ENCODE peak calls at places on chromosomes 12 and 14, in eight cellular contexts. One of them, this sample, is unnamed.

GRCh38 chr12:3241621-3242020 is 164.4 kb downstream of the TSPAN9 start:
- DNase-seq in tibial artery: no peak
- DNase-seq in ACHN: peak
- DNase-seq in GM12891: no peak
- DNase-seq in activated CD8-positive, alpha-beta memory T cell treated with anti-CD3 and anti-CD28 coated beads, Interleukin-2, amount 50 U/mL, for 48 hours: no peak
- DNase-seq in GM23248: no peak
- DNase-seq in stromal cell of bone marrow: no peak
- DNase-seq in RWPE1: no peak
- DNase-seq in this sample: no peak

GRCh38 chr12:124152733-124153132 is 142.2 kb upstream of the RFLNA start:
- DNase-seq in tibial artery: no peak
- DNase-seq in ACHN: no peak
- DNase-seq in GM12891: no peak
- DNase-seq in activated CD8-positive, alpha-beta memory T cell treated with anti-CD3 and anti-CD28 coated beads, Interleukin-2, amount 50 U/mL, for 48 hours: no peak
- DNase-seq in GM23248: peak
- DNase-seq in stromal cell of bone marrow: no peak
- DNase-seq in RWPE1: no peak
- DNase-seq in this sample: no peak

GRCh38 chr12:53683983-53684382 is 8.1 kb upstream of the ATP5MC2 start:
- DNase-seq in tibial artery: no peak
- DNase-seq in ACHN: no peak
- DNase-seq in GM12891: no peak
- DNase-seq in activated CD8-positive, alpha-beta memory T cell treated with anti-CD3 and anti-CD28 coated beads, Interleukin-2, amount 50 U/mL, for 48 hours: no peak
- DNase-seq in GM23248: no peak
- DNase-seq in stromal cell of bone marrow: no peak
- DNase-seq in RWPE1: no peak
- DNase-seq in this sample: no peak

GRCh38 chr14:23117371-23118020 is 1.6 kb downstream of the CEBPE start:
- DNase-seq in tibial artery: peak
- DNase-seq in ACHN: no peak
- DNase-seq in GM12891: no peak
- DNase-seq in activated CD8-positive, alpha-beta memory T cell treated with anti-CD3 and anti-CD28 coated beads, Interleukin-2, amount 50 U/mL, for 48 hours: no peak
- DNase-seq in GM23248: no peak
- DNase-seq in stromal cell of bone marrow: no peak
- DNase-seq in RWPE1: no peak
- DNase-seq in this sample: no peak

GRCh38 chr12:46549527-46550265 is 177.1 kb upstream of the SLC38A2 start:
- DNase-seq in tibial artery: no peak
- DNase-seq in ACHN: no peak
- DNase-seq in GM12891: no peak
- DNase-seq in activated CD8-positive, alpha-beta memory T cell treated with anti-CD3 and anti-CD28 coated beads, Interleukin-2, amount 50 U/mL, for 48 hours: peak
- DNase-seq in GM23248: peak
- DNase-seq in stromal cell of bone marrow: no peak
- DNase-seq in RWPE1: no peak
- DNase-seq in this sample: no peak

GRCh38 chr12:90020006-90020405 is 311.4 kb upstream of the ATP2B1 start:
- DNase-seq in tibial artery: no peak
- DNase-seq in ACHN: no peak
- DNase-seq in GM12891: no peak
- DNase-seq in activated CD8-positive, alpha-beta memory T cell treated with anti-CD3 and anti-CD28 coated beads, Interleukin-2, amount 50 U/mL, for 48 hours: no peak
- DNase-seq in GM23248: peak
- DNase-seq in stromal cell of bone marrow: no peak
- DNase-seq in RWPE1: no peak
- DNase-seq in this sample: no peak

GRCh38 chr12:11755311-11755930 is 105.9 kb downstream of the ETV6 start:
- DNase-seq in tibial artery: no peak
- DNase-seq in ACHN: no peak
- DNase-seq in GM12891: no peak
- DNase-seq in activated CD8-positive, alpha-beta memory T cell treated with anti-CD3 and anti-CD28 coated beads, Interleukin-2, amount 50 U/mL, for 48 hours: no peak
- DNase-seq in GM23248: no peak
- DNase-seq in stromal cell of bone marrow: no peak
- DNase-seq in RWPE1: no peak
- DNase-seq in this sample: no peak

GRCh38 chr12:41932470-41932991 is 212.1 kb downstream of the GXYLT1 start:
- DNase-seq in tibial artery: peak
- DNase-seq in ACHN: no peak
- DNase-seq in GM12891: peak
- DNase-seq in activated CD8-positive, alpha-beta memory T cell treated with anti-CD3 and anti-CD28 coated beads, Interleukin-2, amount 50 U/mL, for 48 hours: no peak
- DNase-seq in GM23248: peak
- DNase-seq in stromal cell of bone marrow: no peak
- DNase-seq in RWPE1: peak
- DNase-seq in this sample: no peak

GRCh38 chr12:124396544-124397398 is 101.9 kb downstream of the RFLNA start:
- DNase-seq in tibial artery: peak
- DNase-seq in ACHN: no peak
- DNase-seq in GM12891: no peak
- DNase-seq in activated CD8-positive, alpha-beta memory T cell treated with anti-CD3 and anti-CD28 coated beads, Interleukin-2, amount 50 U/mL, for 48 hours: no peak
- DNase-seq in GM23248: no peak
- DNase-seq in stromal cell of bone marrow: no peak
- DNase-seq in RWPE1: no peak
- DNase-seq in this sample: no peak

GRCh38 chr12:92068441-92068840 is 77.2 kb downstream of the BTG1 start:
- DNase-seq in tibial artery: no peak
- DNase-seq in ACHN: peak
- DNase-seq in GM12891: no peak
- DNase-seq in activated CD8-positive, alpha-beta memory T cell treated with anti-CD3 and anti-CD28 coated beads, Interleukin-2, amount 50 U/mL, for 48 hours: no peak
- DNase-seq in GM23248: no peak
- DNase-seq in stromal cell of bone marrow: no peak
- DNase-seq in RWPE1: no peak
- DNase-seq in this sample: no peak

GRCh38 chr14:58738876-58739275 is 101.1 kb downstream of the DACT1 start:
- DNase-seq in tibial artery: no peak
- DNase-seq in ACHN: no peak
- DNase-seq in GM12891: no peak
- DNase-seq in activated CD8-positive, alpha-beta memory T cell treated with anti-CD3 and anti-CD28 coated beads, Interleukin-2, amount 50 U/mL, for 48 hours: no peak
- DNase-seq in GM23248: peak
- DNase-seq in stromal cell of bone marrow: no peak
- DNase-seq in RWPE1: no peak
- DNase-seq in this sample: no peak

GRCh38 chr14:50670196-50670875 is 2.2 kb upstream of the SAV1 start:
- DNase-seq in tibial artery: no peak
- DNase-seq in ACHN: no peak
- DNase-seq in GM12891: no peak
- DNase-seq in activated CD8-positive, alpha-beta memory T cell treated with anti-CD3 and anti-CD28 coated beads, Interleukin-2, amount 50 U/mL, for 48 hours: no peak
- DNase-seq in GM23248: peak
- DNase-seq in stromal cell of bone marrow: no peak
- DNase-seq in RWPE1: no peak
- DNase-seq in this sample: no peak

GRCh38 chr14:100383727-100384158 is 60.6 kb downstream of the SLC25A47 start:
- DNase-seq in tibial artery: no peak
- DNase-seq in ACHN: peak
- DNase-seq in GM12891: peak
- DNase-seq in activated CD8-positive, alpha-beta memory T cell treated with anti-CD3 and anti-CD28 coated beads, Interleukin-2, amount 50 U/mL, for 48 hours: peak
- DNase-seq in GM23248: peak
- DNase-seq in stromal cell of bone marrow: no peak
- DNase-seq in RWPE1: peak
- DNase-seq in this sample: no peak

GRCh38 chr14:105501504-105502291 is 10.7 kb downstream of the TEDC1 start:
- DNase-seq in tibial artery: peak
- DNase-seq in ACHN: no peak
- DNase-seq in GM12891: no peak
- DNase-seq in activated CD8-positive, alpha-beta memory T cell treated with anti-CD3 and anti-CD28 coated beads, Interleukin-2, amount 50 U/mL, for 48 hours: no peak
- DNase-seq in GM23248: no peak
- DNase-seq in stromal cell of bone marrow: no peak
- DNase-seq in RWPE1: no peak
- DNase-seq in this sample: no peak

GRCh38 chr12:65306229-65306602 is 27.7 kb downstream of the MSRB3 start:
- DNase-seq in tibial artery: no peak
- DNase-seq in ACHN: no peak
- DNase-seq in GM12891: no peak
- DNase-seq in activated CD8-positive, alpha-beta memory T cell treated with anti-CD3 and anti-CD28 coated beads, Interleukin-2, amount 50 U/mL, for 48 hours: no peak
- DNase-seq in GM23248: peak
- DNase-seq in stromal cell of bone marrow: no peak
- DNase-seq in RWPE1: no peak
- DNase-seq in this sample: no peak